ENCODE peak calls at places on chromosomes 5 and 9, in seven cellular contexts. Y, U, D, P, J, Q and B are unnamed samples.

GRCh38 chr5:36685631-36686147 is 79.3 kb downstream of the SLC1A3 start:
- DNase-seq in U (no peak), Y (no peak), Q (no peak), D (no peak), J (no peak), P (no peak), B (no peak)

GRCh38 chr5:102481044-102481715 is 17.6 kb downstream of the SLCO6A1 start:
- DNase-seq in Y (no peak), J (no peak), P (no peak), Q (no peak), U (no peak), D (no peak), B (no peak)

GRCh38 chr5:64766105-64766504 is 2.4 kb downstream of the SREK1IP1 start:
- DNase-seq in Q (no peak), Y (no peak), U (no peak), P (no peak), J (no peak), D (no peak), B (peak; percentile 97)

GRCh38 chr9:126589349-126589748 is 24.4 kb upstream of the LMX1B start:
- DNase-seq in Y (no peak), D (no peak), Q (no peak), U (no peak), J (no peak), P (no peak), B (no peak)

GRCh38 chr9:21047315-21047714 is 15.9 kb upstream of the HACD4 start:
- DNase-seq in Q (no peak), J (no peak), P (no peak), D (no peak), U (no peak), Y (no peak), B (no peak)

GRCh38 chr9:111064160-111064733 is 26.0 kb upstream of the LPAR1 start:
- DNase-seq in Y (no peak), D (no peak), P (no peak), U (no peak), Q (no peak), J (no peak), B (no peak)

GRCh38 chr5:81779125-81779934 is 28.4 kb upstream of the SSBP2 start:
- DNase-seq in D (peak; percentile 38), Q (peak; percentile 67), P (peak; percentile 70), U (peak; percentile 81), Y (peak; percentile 4), J (no peak), B (no peak)

GRCh38 chr5:36240779-36241635 is 718 bp downstream of the NADK2 start:
- DNase-seq in P (peak; percentile 54), Y (peak; percentile 1), J (peak; percentile 50), U (peak; percentile 74), Q (peak; percentile 58), D (peak; percentile 73), B (no peak)

GRCh38 chr9:113916931-113917330 is 40.8 kb downstream of the ZNF618 start:
- DNase-seq in Y (no peak), P (no peak), J (no peak), D (no peak), Q (no peak), U (no peak), B (no peak)

GRCh38 chr9:101027733-101028345 is 688 bp upstream of the PLPPR1 start:
- DNase-seq in P (no peak), Y (no peak), D (no peak), U (no peak), J (no peak), Q (no peak), B (no peak)
- H3K27ac ChIP-seq in P (peak overlapping the region; percentile 87), Y (no peak overlapping the region), D (no peak overlapping the region), U (no peak overlapping the region), J (no peak overlapping the region), Q (no peak overlapping the region), B (no peak overlapping the region)

GRCh38 chr9:98083059-98083458 is 26.5 kb downstream of the NANS start:
- DNase-seq in J (no peak), Y (no peak), D (no peak), Q (no peak), U (no peak), P (no peak), B (no peak)
- H3K27ac ChIP-seq in J (no peak overlapping the region), Y (no peak overlapping the region), D (no peak overlapping the region), Q (no peak overlapping the region), U (no peak overlapping the region), P (peak overlapping the region; percentile 14), B (no peak overlapping the region)

GRCh38 chr5:17896605-17897004 is 262.3 kb downstream of the TAF11L14 start:
- DNase-seq in U (no peak), P (no peak), Q (no peak), J (no peak), D (no peak), Y (no peak), B (no peak)
- H3K27ac ChIP-seq in U (no peak overlapping the region), P (peak overlapping the region; percentile 64), Q (no peak overlapping the region), J (no peak overlapping the region), D (no peak overlapping the region), Y (no peak overlapping the region), B (peak overlapping the region; percentile 54)

DNA sequence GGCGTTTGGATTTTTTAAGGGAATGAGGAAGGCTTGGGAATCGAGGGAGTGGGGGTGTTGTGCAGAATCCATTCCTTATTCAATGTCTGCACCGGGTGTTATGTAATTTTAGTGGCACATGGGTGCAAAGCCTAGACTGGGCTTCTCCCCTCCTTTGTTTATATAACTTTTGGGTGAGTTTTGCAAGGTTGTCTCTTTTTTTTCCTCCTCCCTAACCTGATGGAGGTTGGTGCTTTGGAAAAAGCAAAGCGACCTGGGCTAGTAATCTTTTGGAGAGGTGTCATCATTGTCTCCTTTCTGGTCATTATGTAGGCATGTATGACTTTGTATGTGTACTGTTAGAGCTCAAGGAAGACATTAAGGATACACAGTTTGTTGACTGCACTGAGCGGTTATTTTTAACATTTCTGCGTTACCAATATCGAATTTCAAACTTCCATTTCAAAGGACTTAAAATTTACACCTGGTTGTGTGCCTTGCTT is 3.1 kb downstream of the SMARCA2 start:
- DNase-seq in Y (no peak), D (no peak), Q (no peak), U (no peak), J (no peak), P (no peak), B (no peak)
- H3K27ac ChIP-seq in Y (peak overlapping the region; percentile 91), D (peak overlapping the region; percentile 98), Q (peak overlapping the region; percentile 97), U (peak overlapping the region; percentile 99), J (no peak overlapping the region), P (peak overlapping the region; percentile 100), B (peak overlapping the region; percentile 89)

GRCh38 chr5:160310140-160310909 is 2.0 kb downstream of the CCNJL start:
- DNase-seq in D (no peak), U (no peak), P (no peak), Q (no peak), J (no peak), Y (no peak), B (no peak)

GRCh38 chr5:160310910-160311295 is 1.5 kb downstream of the CCNJL start:
- DNase-seq in Y (no peak), U (no peak), Q (no peak), J (no peak), P (no peak), D (no peak), B (no peak)

GRCh38 chr5:160306711-160307110 is 5.7 kb downstream of the CCNJL start:
- DNase-seq in Q (no peak), J (no peak), P (no peak), D (no peak), Y (no peak), U (no peak), B (no peak)

GRCh38 chr5:160303690-160304089 is 8.7 kb downstream of the CCNJL start:
- DNase-seq in P (no peak), U (no peak), J (no peak), D (no peak), Y (no peak), Q (no peak), B (no peak)

DNA sequence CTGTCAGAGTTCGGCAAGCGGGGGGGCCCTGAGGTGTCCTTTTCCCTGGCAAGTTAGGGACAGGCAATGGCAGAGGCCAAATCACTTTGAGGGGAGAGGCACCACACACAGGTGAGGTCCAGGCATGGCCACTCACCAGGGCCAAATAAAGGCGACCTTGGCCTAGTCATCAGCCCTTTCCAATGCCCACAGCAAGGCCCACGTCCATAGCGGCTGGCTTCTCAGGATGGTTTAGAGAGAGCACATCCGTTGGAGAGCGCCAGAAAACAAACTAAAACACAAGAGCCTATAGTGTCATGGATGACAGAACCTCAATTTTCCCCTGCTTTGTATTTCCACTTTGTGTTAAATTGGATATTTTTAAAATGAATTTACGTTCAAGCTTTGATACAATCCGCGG is 7.0 kb downstream of the CCNJL start:
- DNase-seq in P (no peak), J (no peak), Y (no peak), Q (no peak), U (no peak), D (no peak), B (no peak)
- H3K27ac ChIP-seq in P (no peak overlapping the region), J (no peak overlapping the region), Y (no peak overlapping the region), Q (no peak overlapping the region), U (no peak overlapping the region), D (no peak overlapping the region), B (peak overlapping the region; percentile 23)

GRCh38 chr5:158700231-158700996 is 399.3 kb downstream of the EBF1 start:
- DNase-seq in Y (no peak), D (no peak), U (no peak), J (no peak), Q (no peak), P (no peak), B (no peak)
- H3K27ac ChIP-seq in Y (no peak overlapping the region), D (no peak overlapping the region), U (no peak overlapping the region), J (no peak overlapping the region), Q (peak overlapping the region; percentile 55), P (peak overlapping the region; percentile 66), B (no peak overlapping the region)

DNA sequence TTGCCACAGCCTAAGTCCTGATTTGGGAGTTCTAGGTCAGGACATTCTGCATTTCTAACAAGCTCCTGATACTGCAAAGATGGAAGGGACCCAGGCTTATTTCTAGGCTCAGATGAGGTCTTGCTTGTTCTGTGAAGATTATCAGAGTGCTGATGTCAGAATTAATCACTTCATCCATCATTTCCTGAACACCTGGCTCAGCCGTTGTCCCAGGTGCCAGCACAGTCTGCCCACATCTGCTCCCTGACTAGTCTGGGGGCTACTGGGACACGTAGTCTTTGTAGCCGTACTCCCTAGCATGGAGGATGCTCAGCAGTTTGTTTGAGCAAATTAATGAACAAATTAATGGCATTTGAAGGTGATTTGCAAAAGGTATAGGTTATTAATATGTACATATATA is 17.9 kb upstream of the SPINK4 start:
- DNase-seq in P (no peak), J (no peak), U (no peak), Q (no peak), Y (no peak), D (no peak), B (no peak)
- H3K27ac ChIP-seq in P (no peak overlapping the region), J (no peak overlapping the region), U (no peak overlapping the region), Q (no peak overlapping the region), Y (no peak overlapping the region), D (no peak overlapping the region), B (peak overlapping the region; percentile 34)

GRCh38 chr5:133907075-133907474 is 61.4 kb downstream of the C5orf15 start:
- DNase-seq in D (no peak), Y (no peak), Q (peak; percentile 68), P (no peak), J (no peak), U (peak; percentile 64), B (no peak)

GRCh38 chr5:133910596-133910995 is 57.8 kb downstream of the C5orf15 start:
- DNase-seq in Y (no peak), U (no peak), D (no peak), P (no peak), Q (no peak), J (no peak), B (no peak)

GRCh38 chr5:133906303-133906702 is 62.1 kb downstream of the C5orf15 start:
- DNase-seq in Q (no peak), D (no peak), U (no peak), P (no peak), Y (no peak), J (no peak), B (no peak)

GRCh38 chr5:133912951-133913350 is 55.5 kb downstream of the C5orf15 start:
- DNase-seq in Q (no peak), D (no peak), Y (no peak), P (no peak), J (no peak), U (no peak), B (no peak)

GRCh38 chr5:133909584-133909983 is 58.8 kb downstream of the C5orf15 start:
- DNase-seq in U (no peak), P (no peak), J (no peak), D (no peak), Q (no peak), Y (no peak), B (no peak)
- H3K27ac ChIP-seq in U (no peak overlapping the region), P (no peak overlapping the region), J (no peak overlapping the region), D (no peak overlapping the region), Q (no peak overlapping the region), Y (no peak overlapping the region), B (no peak overlapping the region)